ENCODE peak calls at places on chromosomes 7 and 10, in six cellular contexts. One of them, this sample, is unnamed.

GRCh38 chr7:19095461-19095860 is 22.0 kb downstream of the TWIST1 start:
- DNase-seq in progenitor cell of endocrine pancreas: no peak
- DNase-seq in tibial artery: no peak
- DNase-seq in CD4-positive, alpha-beta T cell: no peak
- DNase-seq in endothelial cell: no peak
- DNase-seq in H9: no peak
- DNase-seq in this sample: no peak

GRCh38 chr7:29193316-29194205 is 1.0 kb upstream of the CHN2 start:
- DNase-seq in progenitor cell of endocrine pancreas: no peak
- DNase-seq in tibial artery: no peak
- DNase-seq in CD4-positive, alpha-beta T cell: no peak
- DNase-seq in endothelial cell: no peak
- DNase-seq in H9: peak
- DNase-seq in this sample: no peak

GRCh38 chr10:23693895-23694294 is 255.0 kb downstream of the OTUD1 start:
- DNase-seq in progenitor cell of endocrine pancreas: no peak
- DNase-seq in tibial artery: no peak
- DNase-seq in CD4-positive, alpha-beta T cell: no peak
- DNase-seq in endothelial cell: peak
- DNase-seq in H9: peak
- DNase-seq in this sample: no peak

GRCh38 chr7:3861941-3862340 is 560.9 kb downstream of the SDK1 start:
- DNase-seq in progenitor cell of endocrine pancreas: no peak
- DNase-seq in tibial artery: no peak
- DNase-seq in CD4-positive, alpha-beta T cell: no peak
- DNase-seq in endothelial cell: no peak
- DNase-seq in H9: no peak
- DNase-seq in this sample: peak

GRCh38 chr10:83582407-83583095 is 556.8 kb upstream of the GHITM start:
- DNase-seq in progenitor cell of endocrine pancreas: no peak
- DNase-seq in tibial artery: no peak
- DNase-seq in CD4-positive, alpha-beta T cell: no peak
- DNase-seq in endothelial cell: no peak
- DNase-seq in H9: no peak
- DNase-seq in this sample: no peak

GRCh38 chr7:11235491-11235890 is 261.8 kb downstream of the PHF14 start:
- DNase-seq in progenitor cell of endocrine pancreas: no peak
- DNase-seq in tibial artery: no peak
- DNase-seq in CD4-positive, alpha-beta T cell: no peak
- DNase-seq in endothelial cell: no peak
- DNase-seq in H9: no peak
- DNase-seq in this sample: no peak

GRCh38 chr10:84499846-84500245 is 171.5 kb downstream of the CCSER2 start:
- DNase-seq in progenitor cell of endocrine pancreas: no peak
- DNase-seq in tibial artery: no peak
- DNase-seq in CD4-positive, alpha-beta T cell: no peak
- DNase-seq in endothelial cell: no peak
- DNase-seq in H9: peak
- DNase-seq in this sample: no peak

GRCh38 chr10:91551856-91552255 is 81.0 kb downstream of the PPP1R3C start:
- DNase-seq in progenitor cell of endocrine pancreas: no peak
- DNase-seq in tibial artery: no peak
- DNase-seq in CD4-positive, alpha-beta T cell: no peak
- DNase-seq in endothelial cell: peak
- DNase-seq in H9: peak
- DNase-seq in this sample: peak

GRCh38 chr10:35916791-35917190 is 274.7 kb upstream of the FZD8 start:
- DNase-seq in progenitor cell of endocrine pancreas: no peak
- DNase-seq in tibial artery: no peak
- DNase-seq in CD4-positive, alpha-beta T cell: no peak
- DNase-seq in endothelial cell: no peak
- DNase-seq in H9: no peak
- DNase-seq in this sample: peak

GRCh38 chr7:105461518-105461917 is 60.6 kb downstream of the PUS7 start:
- DNase-seq in progenitor cell of endocrine pancreas: no peak
- DNase-seq in tibial artery: no peak
- DNase-seq in CD4-positive, alpha-beta T cell: no peak
- DNase-seq in endothelial cell: no peak
- DNase-seq in H9: no peak
- DNase-seq in this sample: peak

GRCh38 chr7:75915416-75916156 is 631 bp downstream of the POR start:
- DNase-seq in progenitor cell of endocrine pancreas: no peak
- DNase-seq in tibial artery: peak
- DNase-seq in CD4-positive, alpha-beta T cell: peak
- DNase-seq in endothelial cell: peak
- DNase-seq in H9: no peak
- DNase-seq in this sample: no peak

GRCh38 chr10:32307609-32308008 is 39.3 kb downstream of the EPC1 start:
- DNase-seq in progenitor cell of endocrine pancreas: no peak
- DNase-seq in tibial artery: no peak
- DNase-seq in CD4-positive, alpha-beta T cell: no peak
- DNase-seq in endothelial cell: no peak
- DNase-seq in H9: no peak
- DNase-seq in this sample: no peak

GRCh38 chr7:16975712-16976111 is 93.9 kb upstream of the AGR3 start:
- DNase-seq in progenitor cell of endocrine pancreas: no peak
- DNase-seq in tibial artery: no peak
- DNase-seq in CD4-positive, alpha-beta T cell: no peak
- DNase-seq in endothelial cell: no peak
- DNase-seq in H9: no peak
- DNase-seq in this sample: no peak

GRCh38 chr7:144835166-144835611 is 664 bp downstream of the TPK1 start:
- DNase-seq in progenitor cell of endocrine pancreas: no peak
- DNase-seq in tibial artery: peak
- DNase-seq in CD4-positive, alpha-beta T cell: no peak
- DNase-seq in endothelial cell: peak
- DNase-seq in H9: peak
- DNase-seq in this sample: peak

GRCh38 chr10:48574817-48575380 is 30.0 kb downstream of the ARHGAP22 start:
- DNase-seq in progenitor cell of endocrine pancreas: no peak
- DNase-seq in tibial artery: no peak
- DNase-seq in CD4-positive, alpha-beta T cell: no peak
- DNase-seq in endothelial cell: no peak
- DNase-seq in H9: no peak
- DNase-seq in this sample: no peak

GRCh38 chr10:73894245-73894971 is 16.5 kb upstream of the PLAU start:
- DNase-seq in progenitor cell of endocrine pancreas: no peak
- DNase-seq in tibial artery: no peak
- DNase-seq in CD4-positive, alpha-beta T cell: no peak
- DNase-seq in endothelial cell: no peak
- DNase-seq in H9: no peak
- DNase-seq in this sample: peak

GRCh38 chr10:62043493-62043938 is 142.0 kb downstream of the ARID5B start:
- DNase-seq in progenitor cell of endocrine pancreas: no peak
- DNase-seq in tibial artery: no peak
- DNase-seq in CD4-positive, alpha-beta T cell: no peak
- DNase-seq in endothelial cell: no peak
- DNase-seq in H9: no peak
- DNase-seq in this sample: peak

GRCh38 chr7:107046511-107047259 is 2.2 kb downstream of the PRKAR2B start:
- DNase-seq in progenitor cell of endocrine pancreas: no peak
- DNase-seq in tibial artery: no peak
- DNase-seq in CD4-positive, alpha-beta T cell: no peak
- DNase-seq in endothelial cell: no peak
- DNase-seq in H9: no peak
- DNase-seq in this sample: no peak
- TF ChIP-seq CTCF in progenitor cell of endocrine pancreas: no peak
- TF ChIP-seq CTCF in tibial artery: no peak
- TF ChIP-seq CTCF in CD4-positive, alpha-beta T cell: no peak
- TF ChIP-seq CTCF in endothelial cell: no peak
- TF ChIP-seq CTCF in H9: no peak
- TF ChIP-seq CTCF in this sample: no peak

GRCh38 chr10:123530166-123530870 is 135.8 kb upstream of the GPR26 start:
- DNase-seq in progenitor cell of endocrine pancreas: no peak
- DNase-seq in tibial artery: no peak
- DNase-seq in CD4-positive, alpha-beta T cell: no peak
- DNase-seq in endothelial cell: no peak
- DNase-seq in H9: no peak
- DNase-seq in this sample: no peak
- TF ChIP-seq CTCF in progenitor cell of endocrine pancreas: no peak
- TF ChIP-seq CTCF in tibial artery: no peak
- TF ChIP-seq CTCF in CD4-positive, alpha-beta T cell: no peak
- TF ChIP-seq CTCF in endothelial cell: no peak
- TF ChIP-seq CTCF in H9: peak
- TF ChIP-seq CTCF in this sample: no peak

DNA sequence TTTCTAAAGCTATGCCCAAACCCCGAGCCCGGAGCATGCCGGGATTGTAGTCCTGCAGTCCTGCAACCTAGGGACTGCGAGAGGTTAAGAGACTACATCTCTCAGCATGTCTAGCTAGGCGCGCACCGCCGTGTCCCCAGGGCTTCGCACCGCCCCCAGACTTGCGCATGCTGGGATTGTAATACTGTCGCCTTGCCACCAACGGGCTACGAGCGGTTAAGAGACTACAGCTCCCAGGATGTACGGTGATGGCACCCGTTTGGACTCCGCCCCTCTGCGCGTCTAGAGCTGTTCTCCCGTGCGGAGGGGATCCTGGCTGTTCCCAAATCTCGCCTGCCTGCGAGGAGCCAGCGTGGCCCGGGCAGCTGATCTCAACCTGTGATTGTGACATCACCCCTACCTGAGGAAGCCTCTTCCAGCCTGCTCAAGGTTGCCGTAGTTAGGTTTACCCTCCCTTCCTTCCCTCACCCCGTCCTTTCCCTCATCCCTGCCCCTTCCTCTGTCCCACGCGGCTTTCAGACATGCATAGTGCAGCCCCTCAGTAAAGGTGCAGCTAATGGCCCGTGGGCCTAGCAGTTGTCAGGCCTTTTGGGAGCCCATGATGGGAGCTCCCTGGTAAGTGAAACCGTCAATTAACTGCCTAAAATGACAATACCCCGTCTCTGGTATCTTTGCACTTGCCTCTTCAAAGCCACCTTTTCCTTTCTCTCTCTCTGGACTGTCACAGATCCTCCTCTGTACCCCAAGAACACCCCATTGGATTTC is 6.3 kb upstream of the ZNF736 start:
- DNase-seq in progenitor cell of endocrine pancreas: no peak
- DNase-seq in tibial artery: peak
- DNase-seq in CD4-positive, alpha-beta T cell: peak
- DNase-seq in endothelial cell: peak
- DNase-seq in H9: no peak
- DNase-seq in this sample: peak
- TF ChIP-seq CTCF in progenitor cell of endocrine pancreas: no peak
- TF ChIP-seq CTCF in tibial artery: peak
- TF ChIP-seq CTCF in CD4-positive, alpha-beta T cell: no peak
- TF ChIP-seq CTCF in endothelial cell: no peak
- TF ChIP-seq CTCF in H9: no peak
- TF ChIP-seq CTCF in this sample: no peak

DNA sequence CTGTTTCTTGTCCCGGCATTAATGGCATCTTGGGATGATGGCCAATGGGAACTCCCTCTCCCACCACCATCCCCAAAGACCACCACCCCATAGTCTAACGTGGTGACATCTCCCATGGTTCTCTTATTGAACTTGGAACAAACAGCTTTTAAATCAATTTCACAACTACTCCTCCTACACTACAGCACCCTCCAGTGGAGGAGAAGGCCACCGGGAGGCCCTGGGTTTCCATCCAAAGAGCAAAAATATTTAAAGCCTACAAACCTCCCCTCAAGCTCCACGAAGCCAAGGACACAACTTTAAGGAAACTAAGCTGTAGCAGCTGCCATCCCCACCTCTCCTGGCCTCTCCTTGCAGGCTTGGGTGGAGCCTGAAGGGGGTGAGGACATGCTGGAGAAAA is 94.1 kb upstream of the LANCL2 start:
- DNase-seq in progenitor cell of endocrine pancreas: no peak
- DNase-seq in tibial artery: no peak
- DNase-seq in CD4-positive, alpha-beta T cell: no peak
- DNase-seq in endothelial cell: no peak
- DNase-seq in H9: no peak
- DNase-seq in this sample: peak
- TF ChIP-seq CTCF in progenitor cell of endocrine pancreas: peak
- TF ChIP-seq CTCF in tibial artery: no peak
- TF ChIP-seq CTCF in CD4-positive, alpha-beta T cell: no peak
- TF ChIP-seq CTCF in endothelial cell: no peak
- TF ChIP-seq CTCF in H9: peak
- TF ChIP-seq CTCF in this sample: peak

GRCh38 chr7:2182461-2182860 is 50.3 kb downstream of the MAD1L1 start:
- DNase-seq in progenitor cell of endocrine pancreas: no peak
- DNase-seq in tibial artery: no peak
- DNase-seq in CD4-positive, alpha-beta T cell: no peak
- DNase-seq in endothelial cell: no peak
- DNase-seq in H9: peak
- DNase-seq in this sample: no peak
- TF ChIP-seq CTCF in progenitor cell of endocrine pancreas: no peak
- TF ChIP-seq CTCF in tibial artery: no peak
- TF ChIP-seq CTCF in CD4-positive, alpha-beta T cell: no peak
- TF ChIP-seq CTCF in endothelial cell: no peak
- TF ChIP-seq CTCF in H9: no peak
- TF ChIP-seq CTCF in this sample: no peak

This sample was measured in foreskin fibroblast.